ENCODE peak calls at places on chromosome 3, in six cellular contexts. F is thyroid gland, U is esophagus muscularis mucosa, Z is IMR-90, D is body of pancreas, X is K562. T is an unnamed sample.

GRCh38 chr3:10753964-10754363 is 62.1 kb upstream of the SLC6A11 start:
- DNase-seq in X (peak; percentile 55), D (peak; percentile 30), U (no peak), F (peak; percentile 66), Z (peak; percentile 32), T (peak; percentile 45)

GRCh38 chr3:183823963-183824362 is 1.4 kb downstream of the MAP6D1 start:
- DNase-seq in F (no peak), X (no peak), U (no peak), D (no peak), Z (no peak), T (no peak)

GRCh38 chr3:185526349-185526951 is 25.9 kb downstream of the LIPH start:
- DNase-seq in F (no peak), Z (no peak), U (no peak), X (no peak), D (no peak), T (no peak)

GRCh38 chr3:41088882-41089281 is 110.4 kb upstream of the CTNNB1 start:
- DNase-seq in D (no peak), U (no peak), Z (no peak), F (no peak), X (no peak), T (no peak)

GRCh38 chr3:78287085-78287484 is 1247.2 kb downstream of the ROBO2 start:
- DNase-seq in U (no peak), D (no peak), Z (peak; percentile 29), F (no peak), X (no peak), T (no peak)

GRCh38 chr3:173893066-173893465 is 495.5 kb downstream of the NLGN1 start:
- DNase-seq in X (no peak), U (no peak), Z (peak; percentile 57), D (no peak), F (no peak), T (no peak)

GRCh38 chr3:123154346-123154985 is 47.3 kb upstream of the SEC22A start:
- DNase-seq in F (no peak), D (no peak), Z (no peak), U (peak; percentile 24), X (no peak), T (peak; percentile 28)

GRCh38 chr3:153285982-153286381 is 124.0 kb downstream of the RAP2B start:
- DNase-seq in D (no peak), Z (no peak), X (no peak), U (no peak), F (no peak), T (no peak)

GRCh38 chr3:12286927-12287726 is 1.7 kb upstream of the PPARG start:
- DNase-seq in Z (no peak), F (peak; percentile 47), D (no peak), U (no peak), X (no peak), T (no peak)

GRCh38 chr3:140031170-140031569 is 96.2 kb downstream of the CLSTN2 start:
- DNase-seq in U (no peak), D (no peak), Z (no peak), X (no peak), F (no peak), T (no peak)

GRCh38 chr3:190825389-190826016 is 37.0 kb downstream of the GMNC start:
- DNase-seq in Z (no peak), F (no peak), D (no peak), U (no peak), X (no peak), T (no peak)

GRCh38 chr3:176867681-176868663 is 329.3 kb downstream of the TBL1XR1 start:
- DNase-seq in X (no peak), D (peak; percentile 38), Z (no peak), F (peak; percentile 81), U (no peak), T (no peak)

DNA sequence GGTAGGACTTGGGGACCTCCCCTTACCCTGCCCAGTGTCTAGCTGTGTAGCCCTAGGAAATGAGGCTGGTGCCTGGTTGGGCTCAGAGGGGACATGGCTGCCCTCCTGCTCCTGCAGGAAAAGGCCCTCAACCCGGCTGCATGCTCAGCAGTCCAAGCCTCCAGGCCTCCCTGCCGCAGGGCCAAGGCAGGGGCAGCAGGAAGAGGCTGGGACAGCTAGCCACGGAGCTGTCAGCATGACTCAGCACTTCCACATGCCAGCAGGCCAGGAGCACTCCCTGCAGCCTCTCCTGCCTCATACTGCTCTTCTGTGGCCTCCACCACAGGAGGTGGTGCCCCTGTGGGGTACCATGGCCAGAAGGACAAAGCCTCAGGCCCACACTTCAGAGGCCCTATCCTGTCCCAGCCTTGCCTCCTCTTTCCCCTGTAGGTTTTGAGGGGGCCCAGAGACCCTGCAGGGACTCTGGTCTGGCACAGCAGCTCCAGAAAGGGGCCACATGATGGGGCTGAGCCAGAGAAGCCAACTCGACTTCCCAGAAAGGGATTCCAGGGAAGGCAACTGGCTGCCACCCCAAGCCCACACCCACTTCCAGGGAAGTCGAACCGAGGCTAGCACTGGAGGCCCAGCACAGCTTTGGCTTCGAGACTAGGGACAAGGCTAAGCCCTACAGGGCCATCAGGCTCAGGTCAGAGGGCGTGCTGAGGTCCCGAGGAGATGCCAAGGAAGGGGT is 19.5 kb downstream of the TKT start:
- DNase-seq in D (peak; percentile 60), X (peak; percentile 76), Z (peak; percentile 93), U (no peak), F (peak; percentile 67), T (peak; percentile 84)
- TF ChIP-seq POLR2A in D (no peak), X (no peak), Z (no peak), U (no peak), F (no peak), T (peak; percentile 35)

GRCh38 chr3:193997228-193998192 is 138.4 kb upstream of the HES1 start:
- DNase-seq in U (no peak), F (peak; percentile 84), Z (no peak), D (no peak), X (no peak), T (no peak)
- H3K27ac ChIP-seq in U (no peak overlapping the region), F (peak overlapping the region; percentile 57), Z (no peak overlapping the region), D (no peak overlapping the region), X (no peak overlapping the region), T (no peak overlapping the region)

GRCh38 chr3:105653868-105654267 is 214.9 kb downstream of the CBLB start:
- DNase-seq in Z (no peak), D (no peak), F (no peak), U (no peak), X (no peak), T (no peak)
- TF ChIP-seq POLR2A in Z (no peak), D (no peak), F (no peak), U (no peak), X (no peak), T (no peak)

DNA sequence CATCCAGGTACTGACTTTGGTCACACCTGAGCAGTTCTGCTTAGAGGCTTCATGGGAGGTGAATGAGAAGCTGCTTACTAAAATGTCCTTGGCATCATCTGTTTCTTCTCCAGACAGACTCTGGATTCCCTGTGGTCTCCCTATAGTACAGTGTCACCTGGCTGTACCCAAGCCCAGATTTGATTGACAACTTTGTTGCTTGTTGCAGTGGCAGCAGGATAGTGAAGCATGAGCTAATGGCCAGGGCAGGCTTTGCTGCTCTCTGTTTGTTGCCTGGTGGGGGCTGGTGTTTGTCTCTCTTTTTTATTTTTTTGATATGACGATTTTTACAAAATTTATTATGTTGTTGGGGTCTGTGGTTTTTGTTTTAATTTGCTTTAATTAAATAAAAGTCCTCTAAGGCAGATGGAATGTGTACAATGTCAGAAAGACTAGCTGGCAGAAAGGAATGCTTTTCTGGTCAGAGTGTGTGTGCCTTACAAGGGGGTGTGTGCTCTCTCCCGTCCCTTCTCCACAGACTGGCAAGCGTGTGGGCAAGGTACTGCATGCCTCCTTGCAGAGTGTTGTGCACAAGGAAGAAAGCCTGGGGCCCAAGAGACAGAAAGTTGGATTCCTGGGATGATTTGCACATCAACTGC is 15.3 kb upstream of the CLEC3B start:
- DNase-seq in D (no peak), F (peak; percentile 75), Z (peak; percentile 67), U (no peak), X (no peak), T (no peak)
- H3K27ac ChIP-seq in D (no peak overlapping the region), F (peak overlapping the region; percentile 89), Z (peak overlapping the region; percentile 97), U (peak overlapping the region; percentile 81), X (no peak overlapping the region), T (peak overlapping the region; percentile 84)

GRCh38 chr3:127998596-127998995 is 53.6 kb upstream of the SEC61A1 start:
- DNase-seq in Z (no peak), U (no peak), F (no peak), X (no peak), D (no peak), T (no peak)

GRCh38 chr3:127999509-128000106 is 52.6 kb upstream of the SEC61A1 start:
- DNase-seq in Z (no peak), X (no peak), D (no peak), U (no peak), F (no peak), T (no peak)

GRCh38 chr3:128001576-128001975 is 50.7 kb upstream of the SEC61A1 start:
- DNase-seq in F (no peak), X (no peak), U (no peak), Z (no peak), D (no peak), T (peak; percentile 18)

GRCh38 chr3:127997016-127997415 is 55.2 kb upstream of the SEC61A1 start:
- DNase-seq in Z (no peak), D (no peak), U (no peak), X (no peak), F (no peak), T (no peak)

GRCh38 chr3:127997961-127998360 is 54.3 kb upstream of the SEC61A1 start:
- DNase-seq in D (no peak), X (no peak), Z (no peak), F (no peak), U (no peak), T (no peak)
- TF ChIP-seq POLR2A in D (no peak), X (no peak), Z (no peak), F (no peak), U (no peak), T (no peak)

GRCh38 chr3:95407709-95408463 is 1345.0 kb downstream of the NSUN3 start:
- DNase-seq in X (no peak), Z (no peak), U (no peak), D (no peak), F (no peak), T (no peak)

GRCh38 chr3:95408464-95408862 is 1345.6 kb downstream of the NSUN3 start:
- DNase-seq in D (no peak), F (no peak), X (no peak), Z (no peak), U (no peak), T (no peak)
- H3K27ac ChIP-seq in D (no peak overlapping the region), F (peak overlapping the region; percentile 18), X (no peak overlapping the region), Z (no peak overlapping the region), U (no peak overlapping the region), T (no peak overlapping the region)

GRCh38 chr3:52126036-52126435 is 28.2 kb downstream of the POC1A start:
- DNase-seq in F (no peak), Z (no peak), X (no peak), U (no peak), D (no peak), T (no peak)

GRCh38 chr3:52123106-52123708 is 31.0 kb downstream of the POC1A start:
- DNase-seq in X (peak; percentile 73), F (peak; percentile 77), D (peak; percentile 81), Z (peak; percentile 65), U (no peak), T (peak; percentile 66)

GRCh38 chr3:52124126-52124525 is 30.1 kb downstream of the POC1A start:
- DNase-seq in D (no peak), Z (no peak), F (no peak), U (no peak), X (no peak), T (no peak)

GRCh38 chr3:52126500-52126899 is 27.7 kb downstream of the POC1A start:
- DNase-seq in Z (no peak), X (no peak), D (no peak), U (no peak), F (no peak), T (no peak)

GRCh38 chr3:52124766-52125165 is 29.5 kb downstream of the POC1A start:
- DNase-seq in D (no peak), F (no peak), X (no peak), U (no peak), Z (no peak), T (no peak)
- TF ChIP-seq POLR2A in D (no peak), F (no peak), X (no peak), U (no peak), Z (no peak), T (no peak)

T was measured in adrenal gland.